ENCODE peak calls at places on chromosomes 12 and 14, in six cellular contexts. U is WERI-Rb-1; G is prostate gland; H is OCI-LY7; S is fibroblast of villous mesenchyme; C is CD8-positive, alpha-beta T cell. R is an unnamed sample.

GRCh38 chr12:55132816-55133215 is 6.6 kb downstream of the OR9K2 start:
- DNase-seq in S (no peak), G (no peak), H (no peak), C (no peak), U (no peak), R (no peak)

GRCh38 chr12:113055594-113056380 is 743 bp upstream of the DTX1 start:
- DNase-seq in S (no peak), C (no peak), G (no peak), U (no peak), H (peak), R (no peak)

GRCh38 chr14:55505846-55506245 is 65.4 kb upstream of the TBPL2 start:
- DNase-seq in H (no peak), G (no peak), U (no peak), C (no peak), S (no peak), R (no peak)

GRCh38 chr12:97075583-97076268 is 168.7 kb downstream of the NEDD1 start:
- DNase-seq in S (no peak), G (no peak), U (no peak), C (no peak), H (no peak), R (peak)

GRCh38 chr14:51616256-51616655 is 35.5 kb upstream of the FRMD6 start:
- DNase-seq in C (no peak), H (no peak), S (peak), G (no peak), U (no peak), R (no peak)

GRCh38 chr12:16473610-16474326 is 126.3 kb downstream of the MGST1 start:
- DNase-seq in S (peak), C (no peak), G (no peak), H (no peak), U (no peak), R (peak)

GRCh38 chr14:99244299-99244959 is 27.6 kb downstream of the BCL11B start:
- DNase-seq in S (no peak), G (no peak), C (no peak), H (no peak), U (no peak), R (no peak)

GRCh38 chr14:26719514-26719913 is 121.7 kb upstream of the NOVA1 start:
- DNase-seq in G (no peak), S (peak), C (no peak), U (no peak), H (no peak), R (peak)

GRCh38 chr14:23321572-23322547 is 603 bp downstream of the PABPN1 start:
- DNase-seq in S (peak), H (peak), U (no peak), G (peak), C (no peak), R (peak)

GRCh38 chr12:66684222-66684621 is 5.3 kb upstream of the GRIP1 start:
- DNase-seq in S (no peak), H (no peak), U (no peak), G (no peak), C (no peak), R (no peak)

GRCh38 chr12:102567031-102567985 is 86.9 kb upstream of the IGF1 start:
- DNase-seq in S (peak), C (no peak), U (peak), H (no peak), G (no peak), R (peak)

GRCh38 chr12:69687390-69687789 is 11.7 kb downstream of the BEST3 start:
- DNase-seq in G (no peak), C (no peak), S (no peak), U (no peak), H (no peak), R (no peak)

GRCh38 chr12:76226397-76226796 is 121.8 kb downstream of the BBS10 start:
- DNase-seq in G (no peak), C (no peak), H (no peak), U (no peak), S (peak), R (peak)

GRCh38 chr12:57230381-57231155 is 1.1 kb downstream of the SHMT2 start:
- DNase-seq in C (no peak), H (no peak), G (no peak), U (no peak), S (peak), R (no peak)

GRCh38 chr14:73269729-73270651 is 32.7 kb downstream of the PAPLN start:
- DNase-seq in S (peak), H (peak), C (no peak), U (no peak), G (no peak), R (peak)

GRCh38 chr12:131751335-131751734 is 40.4 kb downstream of the SFSWAP start:
- DNase-seq in S (no peak), U (no peak), G (no peak), C (no peak), H (no peak), R (no peak)

GRCh38 chr12:128755565-128755964 is 68.2 kb downstream of the SLC15A4 start:
- DNase-seq in C (no peak), U (no peak), S (no peak), G (no peak), H (no peak), R (no peak)

GRCh38 chr12:125381373-125381772 is 316.1 kb downstream of the AACS start:
- DNase-seq in U (no peak), S (no peak), C (no peak), G (no peak), H (no peak), R (no peak)

DNA sequence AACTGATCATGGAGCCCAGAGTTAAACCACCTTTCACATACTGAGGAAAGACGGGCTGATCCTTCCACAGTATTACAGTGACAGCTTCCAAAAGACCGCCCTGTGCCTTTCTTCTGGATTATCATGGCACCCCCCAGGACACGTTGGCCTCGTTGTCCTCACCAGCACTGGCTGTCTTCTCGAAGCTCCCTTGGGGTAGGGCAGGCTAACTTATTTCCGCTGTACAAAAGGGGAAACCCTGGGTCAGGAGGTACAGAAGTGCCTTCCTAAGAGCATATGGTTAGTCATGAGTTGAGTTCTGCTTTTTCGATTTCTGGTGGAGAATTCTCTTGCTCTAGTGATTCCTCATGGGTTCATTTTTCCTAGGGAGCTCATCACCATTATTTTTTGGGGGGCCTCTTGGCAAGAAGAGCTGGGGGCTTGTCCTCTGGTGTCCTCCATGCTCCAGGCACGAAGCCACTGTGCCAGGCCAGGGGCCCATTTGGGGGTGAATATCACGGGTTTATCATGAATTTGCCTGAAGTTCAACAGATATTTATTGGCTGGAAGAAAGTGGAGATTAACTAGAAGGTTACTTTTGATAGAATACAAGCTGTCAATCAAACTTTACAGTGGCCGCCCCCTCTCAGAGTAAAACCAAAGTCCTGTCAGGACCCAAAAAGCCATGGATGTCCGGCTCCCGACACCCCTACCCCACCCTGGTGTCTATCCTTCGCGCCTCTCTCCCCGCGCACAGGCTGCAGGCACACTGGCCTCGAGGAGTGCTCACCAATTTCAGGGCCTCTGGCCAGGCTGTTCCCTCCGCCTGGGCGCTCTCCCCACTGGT is 8.8 kb upstream of the TRAF3 start:
- DNase-seq in S (no peak), C (no peak), G (no peak), U (no peak), H (peak), R (no peak)
- H3K4me3 ChIP-seq in S (no peak), C (no peak), G (no peak), U (no peak), H (no peak), R (no peak)

DNA sequence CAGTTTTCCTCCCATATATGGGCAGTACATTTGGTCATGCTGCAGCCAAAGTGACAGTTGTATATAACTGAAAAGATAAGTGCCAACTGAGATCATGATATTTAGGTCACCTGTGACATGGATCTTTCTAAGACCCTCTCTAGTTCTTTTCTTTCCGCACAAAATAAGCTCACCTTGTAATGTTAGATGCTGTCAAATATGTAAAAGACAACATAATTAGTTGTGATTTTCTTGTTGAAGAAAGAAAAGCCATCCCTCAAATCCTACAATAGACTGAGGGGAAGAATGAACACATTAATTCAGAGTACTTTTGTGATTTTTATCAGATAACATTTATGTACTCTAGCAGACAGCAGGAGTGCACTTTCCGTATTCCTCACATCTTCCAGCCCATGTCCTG is 37.4 kb downstream of the OVCH1 start:
- DNase-seq in S (no peak), G (no peak), C (no peak), U (no peak), H (no peak), R (no peak)
- TF ChIP-seq CTCF in S (no peak), G (no peak), C (no peak), U (no peak), H (no peak), R (no peak)

GRCh38 chr14:67411820-67412421 is at the start of gene PLEK2:
- DNase-seq in U (no peak), H (no peak), C (peak), G (peak), S (peak), R (peak)
- H3K4me3 ChIP-seq in U (no peak), H (no peak), C (peak), G (peak), S (peak), R (peak)

DNA sequence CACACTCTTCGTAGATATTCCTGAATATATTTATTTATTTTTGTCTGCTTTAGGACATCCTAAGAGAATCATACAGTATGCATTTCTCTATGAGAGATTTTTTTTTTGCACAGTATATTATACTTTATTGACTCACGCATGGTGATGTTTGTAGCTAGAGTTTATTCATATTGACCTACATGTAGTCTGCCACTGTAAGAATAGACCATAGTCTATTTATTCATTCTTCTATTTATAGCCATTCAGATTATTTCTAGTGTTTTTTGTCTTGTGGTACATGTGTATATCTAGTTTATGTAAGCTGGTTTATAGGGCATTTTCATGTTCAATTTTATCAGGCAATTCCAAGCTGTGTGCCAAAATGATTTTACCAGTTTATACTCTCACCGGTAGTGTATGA is 45.2 kb downstream of the PCNX1 start:
- DNase-seq in C (no peak), H (no peak), U (no peak), G (no peak), S (no peak), R (no peak)
- TF ChIP-seq CTCF in C (no peak), H (no peak), U (no peak), G (no peak), S (no peak), R (no peak)

R was measured in astrocyte of the spinal cord.